ENCODE peak calls at places on chromosomes 13 and 19, in ten cellular contexts. One of them, this sample, is unnamed.

GRCh38 chr19:52542984-52543664 is 15.7 kb downstream of the ZNF808 start:
- DNase-seq in amygdala: no peak
- DNase-seq in Calu3: no peak
- DNase-seq in CD4-positive, alpha-beta T cell: no peak
- DNase-seq in uterus: no peak
- DNase-seq in mucosa of gallbladder: no peak
- DNase-seq in endodermal cell: no peak
- DNase-seq in RPMI7951: peak; percentile 27
- DNase-seq in CD8-positive, alpha-beta memory T cell: no peak
- DNase-seq in OCI-LY7: no peak
- DNase-seq in this sample: no peak

GRCh38 chr19:621819-622218 is 11.5 kb downstream of the POLRMT start:
- DNase-seq in Calu3: no peak
- DNase-seq in endodermal cell: no peak
- DNase-seq in uterus: no peak
- DNase-seq in CD8-positive, alpha-beta memory T cell: no peak
- DNase-seq in RPMI7951: no peak
- DNase-seq in amygdala: no peak
- DNase-seq in OCI-LY7: no peak
- DNase-seq in CD4-positive, alpha-beta T cell: no peak
- DNase-seq in mucosa of gallbladder: no peak
- DNase-seq in this sample: no peak

GRCh38 chr13:20988033-20988908 is 73.1 kb downstream of the LATS2 start:
- DNase-seq in CD4-positive, alpha-beta T cell: no peak
- DNase-seq in RPMI7951: no peak
- DNase-seq in amygdala: no peak
- DNase-seq in endodermal cell: no peak
- DNase-seq in OCI-LY7: no peak
- DNase-seq in uterus: no peak
- DNase-seq in Calu3: no peak
- DNase-seq in CD8-positive, alpha-beta memory T cell: no peak
- DNase-seq in mucosa of gallbladder: no peak
- DNase-seq in this sample: no peak

GRCh38 chr19:35389192-35389861 is 18.5 kb downstream of the GPR42 start:
- DNase-seq in endodermal cell: no peak
- DNase-seq in Calu3: no peak
- DNase-seq in amygdala: no peak
- DNase-seq in mucosa of gallbladder: no peak
- DNase-seq in uterus: no peak
- DNase-seq in CD8-positive, alpha-beta memory T cell: no peak
- DNase-seq in OCI-LY7: no peak
- DNase-seq in CD4-positive, alpha-beta T cell: no peak
- DNase-seq in RPMI7951: no peak
- DNase-seq in this sample: no peak

GRCh38 chr13:48831248-48831647 is 144.5 kb upstream of the FNDC3A start:
- DNase-seq in endodermal cell: no peak
- DNase-seq in mucosa of gallbladder: no peak
- DNase-seq in Calu3: no peak
- DNase-seq in amygdala: no peak
- DNase-seq in OCI-LY7: no peak
- DNase-seq in uterus: no peak
- DNase-seq in CD8-positive, alpha-beta memory T cell: no peak
- DNase-seq in CD4-positive, alpha-beta T cell: no peak
- DNase-seq in RPMI7951: no peak
- DNase-seq in this sample: no peak

GRCh38 chr13:69935043-69935442 is 172.6 kb upstream of the ATXN8OS start:
- DNase-seq in amygdala: no peak
- DNase-seq in Calu3: no peak
- DNase-seq in endodermal cell: no peak
- DNase-seq in OCI-LY7: peak; percentile 1
- DNase-seq in uterus: no peak
- DNase-seq in RPMI7951: no peak
- DNase-seq in CD8-positive, alpha-beta memory T cell: no peak
- DNase-seq in CD4-positive, alpha-beta T cell: no peak
- DNase-seq in mucosa of gallbladder: no peak
- DNase-seq in this sample: no peak

GRCh38 chr13:30132623-30133553 is 174.5 kb downstream of the KATNAL1 start:
- DNase-seq in endodermal cell: peak; percentile 100
- DNase-seq in RPMI7951: peak; percentile 83
- DNase-seq in OCI-LY7: peak; percentile 93
- DNase-seq in CD4-positive, alpha-beta T cell: peak; percentile 94
- DNase-seq in Calu3: peak; percentile 92
- DNase-seq in CD8-positive, alpha-beta memory T cell: peak; percentile 91
- DNase-seq in mucosa of gallbladder: peak; percentile 96
- DNase-seq in uterus: peak; percentile 98
- DNase-seq in amygdala: peak; percentile 84
- DNase-seq in this sample: peak; percentile 88

GRCh38 chr19:57559008-57559403 is 657 bp downstream of the ZNF550 start:
- DNase-seq in endodermal cell: peak; percentile 64
- DNase-seq in RPMI7951: peak; percentile 53
- DNase-seq in amygdala: no peak
- DNase-seq in uterus: no peak
- DNase-seq in mucosa of gallbladder: no peak
- DNase-seq in OCI-LY7: peak; percentile 14
- DNase-seq in CD4-positive, alpha-beta T cell: no peak
- DNase-seq in Calu3: peak; percentile 45
- DNase-seq in CD8-positive, alpha-beta memory T cell: peak; percentile 27
- DNase-seq in this sample: peak; percentile 26

GRCh38 chr19:17496337-17496997 is 15.0 kb upstream of the PGLS start:
- DNase-seq in CD8-positive, alpha-beta memory T cell: peak; percentile 73
- DNase-seq in uterus: peak; percentile 40
- DNase-seq in amygdala: no peak
- DNase-seq in RPMI7951: peak; percentile 49
- DNase-seq in CD4-positive, alpha-beta T cell: peak; percentile 72
- DNase-seq in mucosa of gallbladder: peak; percentile 60
- DNase-seq in Calu3: peak; percentile 75
- DNase-seq in OCI-LY7: peak; percentile 92
- DNase-seq in endodermal cell: peak; percentile 96
- DNase-seq in this sample: peak; percentile 91

GRCh38 chr13:50230365-50230978 is 215.2 kb downstream of the KCNRG start:
- DNase-seq in RPMI7951: peak; percentile 64
- DNase-seq in amygdala: no peak
- DNase-seq in OCI-LY7: no peak
- DNase-seq in mucosa of gallbladder: no peak
- DNase-seq in uterus: no peak
- DNase-seq in endodermal cell: no peak
- DNase-seq in CD4-positive, alpha-beta T cell: no peak
- DNase-seq in Calu3: no peak
- DNase-seq in CD8-positive, alpha-beta memory T cell: no peak
- DNase-seq in this sample: no peak

GRCh38 chr19:41940443-41941409 is 12.5 kb upstream of the ERFL start:
- DNase-seq in Calu3: no peak
- DNase-seq in RPMI7951: no peak
- DNase-seq in CD4-positive, alpha-beta T cell: no peak
- DNase-seq in endodermal cell: peak; percentile 49
- DNase-seq in mucosa of gallbladder: no peak
- DNase-seq in CD8-positive, alpha-beta memory T cell: no peak
- DNase-seq in uterus: no peak
- DNase-seq in OCI-LY7: no peak
- DNase-seq in amygdala: no peak
- DNase-seq in this sample: no peak

GRCh38 chr13:99085139-99085845 is 107.4 kb upstream of the DOCK9 start:
- DNase-seq in mucosa of gallbladder: no peak
- DNase-seq in CD4-positive, alpha-beta T cell: peak; percentile 25
- DNase-seq in uterus: no peak
- DNase-seq in endodermal cell: peak; percentile 66
- DNase-seq in CD8-positive, alpha-beta memory T cell: peak; percentile 46
- DNase-seq in RPMI7951: no peak
- DNase-seq in OCI-LY7: peak; percentile 9
- DNase-seq in Calu3: no peak
- DNase-seq in amygdala: no peak
- DNase-seq in this sample: peak; percentile 30

GRCh38 chr13:49441846-49442245 is 2.0 kb downstream of the CAB39L start:
- DNase-seq in CD8-positive, alpha-beta memory T cell: no peak
- DNase-seq in mucosa of gallbladder: no peak
- DNase-seq in uterus: no peak
- DNase-seq in OCI-LY7: no peak
- DNase-seq in CD4-positive, alpha-beta T cell: no peak
- DNase-seq in amygdala: no peak
- DNase-seq in Calu3: no peak
- DNase-seq in endodermal cell: no peak
- DNase-seq in RPMI7951: no peak
- DNase-seq in this sample: no peak

GRCh38 chr13:106098778-106099177 is 436.7 kb downstream of the EFNB2 start:
- DNase-seq in mucosa of gallbladder: no peak
- DNase-seq in amygdala: no peak
- DNase-seq in Calu3: no peak
- DNase-seq in CD4-positive, alpha-beta T cell: no peak
- DNase-seq in uterus: no peak
- DNase-seq in CD8-positive, alpha-beta memory T cell: no peak
- DNase-seq in OCI-LY7: no peak
- DNase-seq in RPMI7951: no peak
- DNase-seq in endodermal cell: no peak
- DNase-seq in this sample: no peak

GRCh38 chr19:46977548-46977947 is 42.1 kb upstream of the NPAS1 start:
- DNase-seq in Calu3: no peak
- DNase-seq in uterus: no peak
- DNase-seq in CD4-positive, alpha-beta T cell: no peak
- DNase-seq in mucosa of gallbladder: no peak
- DNase-seq in OCI-LY7: no peak
- DNase-seq in RPMI7951: peak; percentile 56
- DNase-seq in CD8-positive, alpha-beta memory T cell: no peak
- DNase-seq in amygdala: no peak
- DNase-seq in endodermal cell: no peak
- DNase-seq in this sample: no peak

GRCh38 chr13:31067416-31068118 is 94.1 kb downstream of the HSPH1 start:
- DNase-seq in RPMI7951: peak; percentile 70
- DNase-seq in Calu3: no peak
- DNase-seq in mucosa of gallbladder: no peak
- DNase-seq in CD8-positive, alpha-beta memory T cell: no peak
- DNase-seq in endodermal cell: no peak
- DNase-seq in amygdala: no peak
- DNase-seq in OCI-LY7: no peak
- DNase-seq in CD4-positive, alpha-beta T cell: no peak
- DNase-seq in uterus: peak; percentile 20
- DNase-seq in this sample: no peak

GRCh38 chr19:3655402-3656072 is 28.9 kb upstream of the CACTIN start:
- DNase-seq in RPMI7951: peak; percentile 98
- DNase-seq in mucosa of gallbladder: no peak
- DNase-seq in CD4-positive, alpha-beta T cell: no peak
- DNase-seq in uterus: peak; percentile 62
- DNase-seq in endodermal cell: no peak
- DNase-seq in amygdala: no peak
- DNase-seq in OCI-LY7: no peak
- DNase-seq in Calu3: no peak
- DNase-seq in CD8-positive, alpha-beta memory T cell: no peak
- DNase-seq in this sample: peak; percentile 68

GRCh38 chr19:42850981-42851717 is 28.4 kb downstream of the PSG1 start:
- DNase-seq in uterus: no peak
- DNase-seq in Calu3: peak; percentile 74
- DNase-seq in amygdala: no peak
- DNase-seq in CD4-positive, alpha-beta T cell: no peak
- DNase-seq in endodermal cell: no peak
- DNase-seq in OCI-LY7: no peak
- DNase-seq in mucosa of gallbladder: peak; percentile 29
- DNase-seq in RPMI7951: peak; percentile 93
- DNase-seq in CD8-positive, alpha-beta memory T cell: no peak
- DNase-seq in this sample: no peak

GRCh38 chr19:52170304-52170703 is 1.1 kb downstream of the ZNF836 start:
- DNase-seq in endodermal cell: peak; percentile 57
- DNase-seq in uterus: no peak
- DNase-seq in CD8-positive, alpha-beta memory T cell: peak; percentile 32
- DNase-seq in mucosa of gallbladder: no peak
- DNase-seq in OCI-LY7: no peak
- DNase-seq in RPMI7951: no peak
- DNase-seq in Calu3: no peak
- DNase-seq in amygdala: no peak
- DNase-seq in CD4-positive, alpha-beta T cell: no peak
- DNase-seq in this sample: no peak

GRCh38 chr19:27744926-27745844 is 1467.8 kb downstream of the UQCRFS1 start:
- DNase-seq in endodermal cell: peak; percentile 13
- DNase-seq in uterus: no peak
- DNase-seq in CD4-positive, alpha-beta T cell: no peak
- DNase-seq in amygdala: no peak
- DNase-seq in RPMI7951: no peak
- DNase-seq in mucosa of gallbladder: peak; percentile 8
- DNase-seq in CD8-positive, alpha-beta memory T cell: no peak
- DNase-seq in OCI-LY7: no peak
- DNase-seq in Calu3: no peak
- DNase-seq in this sample: no peak

GRCh38 chr19:18840288-18841260 is 8.8 kb downstream of the UPF1 start:
- DNase-seq in endodermal cell: no peak
- DNase-seq in RPMI7951: no peak
- DNase-seq in OCI-LY7: no peak
- DNase-seq in uterus: no peak
- DNase-seq in amygdala: no peak
- DNase-seq in CD4-positive, alpha-beta T cell: no peak
- DNase-seq in Calu3: no peak
- DNase-seq in CD8-positive, alpha-beta memory T cell: no peak
- DNase-seq in mucosa of gallbladder: no peak
- DNase-seq in this sample: no peak

GRCh38 chr13:32281083-32281482 is 34.1 kb downstream of the ZAR1L start:
- DNase-seq in Calu3: no peak
- DNase-seq in CD8-positive, alpha-beta memory T cell: no peak
- DNase-seq in mucosa of gallbladder: no peak
- DNase-seq in endodermal cell: no peak
- DNase-seq in uterus: no peak
- DNase-seq in OCI-LY7: no peak
- DNase-seq in RPMI7951: no peak
- DNase-seq in CD4-positive, alpha-beta T cell: no peak
- DNase-seq in amygdala: no peak
- DNase-seq in this sample: no peak

GRCh38 chr13:76043882-76044281 is 407.8 kb downstream of the LMO7 start:
- DNase-seq in CD8-positive, alpha-beta memory T cell: no peak
- DNase-seq in RPMI7951: no peak
- DNase-seq in uterus: no peak
- DNase-seq in Calu3: no peak
- DNase-seq in CD4-positive, alpha-beta T cell: no peak
- DNase-seq in amygdala: no peak
- DNase-seq in OCI-LY7: no peak
- DNase-seq in mucosa of gallbladder: no peak
- DNase-seq in endodermal cell: no peak
- DNase-seq in this sample: no peak